ENCODE peak calls at places on chromosomes 6 and 20, in four cellular contexts. One of them, this sample, is unnamed.

GRCh38 chr6:166313255-166314070 is 5.3 kb upstream of the PRR18 start:
- DNase-seq in hepatocyte: peak; percentile 71
- DNase-seq in GM23248: peak; percentile 46
- DNase-seq in SK-N-SH: peak; percentile 74
- DNase-seq in this sample: peak; percentile 77

GRCh38 chr6:165644586-165645266 is 18.3 kb downstream of the PDE10A start:
- DNase-seq in GM23248: no peak
- DNase-seq in hepatocyte: no peak
- DNase-seq in SK-N-SH: no peak
- DNase-seq in this sample: no peak

GRCh38 chr6:127342296-127342945 is 988 bp downstream of the ECHDC1 start:
- DNase-seq in hepatocyte: peak; percentile 46
- DNase-seq in SK-N-SH: peak; percentile 14
- DNase-seq in GM23248: peak; percentile 63
- DNase-seq in this sample: peak; percentile 78

GRCh38 chr6:3757241-3757641 is 5.7 kb upstream of the PXDC1 start:
- DNase-seq in hepatocyte: no peak
- DNase-seq in SK-N-SH: no peak
- DNase-seq in GM23248: peak; percentile 66
- DNase-seq in this sample: no peak

GRCh38 chr6:49555951-49556350 is 5.5 kb downstream of the C6orf141 start:
- DNase-seq in hepatocyte: no peak
- DNase-seq in SK-N-SH: no peak
- DNase-seq in GM23248: no peak
- DNase-seq in this sample: no peak

GRCh38 chr6:43736211-43736786 is 33.7 kb upstream of the VEGFA start:
- DNase-seq in hepatocyte: no peak
- DNase-seq in GM23248: no peak
- DNase-seq in SK-N-SH: peak; percentile 5
- DNase-seq in this sample: no peak

GRCh38 chr20:63741676-63742380 is 2.3 kb downstream of the SLC2A4RG start:
- DNase-seq in GM23248: no peak
- DNase-seq in hepatocyte: no peak
- DNase-seq in SK-N-SH: no peak
- DNase-seq in this sample: no peak

GRCh38 chr6:109308018-109308492 is 74.2 kb downstream of the CD164 start:
- DNase-seq in GM23248: peak; percentile 97
- DNase-seq in SK-N-SH: no peak
- DNase-seq in hepatocyte: peak; percentile 88
- DNase-seq in this sample: no peak

GRCh38 chr6:17600527-17601388 is 656 bp downstream of the FAM8A1 start:
- DNase-seq in hepatocyte: peak; percentile 71
- DNase-seq in GM23248: peak; percentile 75
- DNase-seq in SK-N-SH: peak; percentile 67
- DNase-seq in this sample: peak; percentile 61

GRCh38 chr6:117118490-117118889 is 146.9 kb upstream of the VGLL2 start:
- DNase-seq in SK-N-SH: no peak
- DNase-seq in GM23248: no peak
- DNase-seq in hepatocyte: no peak
- DNase-seq in this sample: no peak

GRCh38 chr20:8187740-8188139 is 55.7 kb downstream of the PLCB1 start:
- DNase-seq in GM23248: no peak
- DNase-seq in SK-N-SH: no peak
- DNase-seq in hepatocyte: no peak
- DNase-seq in this sample: no peak

GRCh38 chr6:157777344-157777743 is 45.7 kb upstream of the SNX9 start:
- DNase-seq in SK-N-SH: no peak
- DNase-seq in GM23248: no peak
- DNase-seq in hepatocyte: no peak
- DNase-seq in this sample: no peak

GRCh38 chr20:38728911-38729642 is 4.8 kb downstream of the SLC32A1 start:
- DNase-seq in hepatocyte: no peak
- DNase-seq in GM23248: no peak
- DNase-seq in SK-N-SH: peak; percentile 56
- DNase-seq in this sample: peak; percentile 96
- TF ChIP-seq EZH2phosphoT487 in hepatocyte: peak; percentile 90
- TF ChIP-seq EZH2phosphoT487 in GM23248: peak; percentile 83
- TF ChIP-seq EZH2phosphoT487 in SK-N-SH: no peak
- TF ChIP-seq EZH2phosphoT487 in this sample: peak; percentile 72

GRCh38 chr6:33861722-33862121 is 57.9 kb upstream of the MLN start:
- DNase-seq in hepatocyte: no peak
- DNase-seq in GM23248: no peak
- DNase-seq in SK-N-SH: no peak
- DNase-seq in this sample: no peak

GRCh38 chr6:33858804-33859203 is 55.0 kb upstream of the MLN start:
- DNase-seq in GM23248: no peak
- DNase-seq in hepatocyte: no peak
- DNase-seq in SK-N-SH: no peak
- DNase-seq in this sample: no peak

GRCh38 chr6:33862536-33862935 is 58.7 kb upstream of the MLN start:
- DNase-seq in GM23248: no peak
- DNase-seq in hepatocyte: no peak
- DNase-seq in SK-N-SH: no peak
- DNase-seq in this sample: no peak

GRCh38 chr6:33860006-33860405 is 56.2 kb upstream of the MLN start:
- DNase-seq in hepatocyte: no peak
- DNase-seq in SK-N-SH: no peak
- DNase-seq in GM23248: no peak
- DNase-seq in this sample: no peak

GRCh38 chr6:33860706-33861474 is 57.1 kb upstream of the MLN start:
- DNase-seq in SK-N-SH: no peak
- DNase-seq in GM23248: peak; percentile 75
- DNase-seq in hepatocyte: no peak
- DNase-seq in this sample: no peak
- H3K27me3 ChIP-seq in SK-N-SH: no peaks in the 10 kb centered on the region
- H3K27me3 ChIP-seq in GM23248: no peaks in the 10 kb centered on the region
- H3K27me3 ChIP-seq in hepatocyte: peaks cover 6% of the 10 kb centered on the region
- H3K27me3 ChIP-seq in this sample: no peaks in the 10 kb centered on the region

DNA sequence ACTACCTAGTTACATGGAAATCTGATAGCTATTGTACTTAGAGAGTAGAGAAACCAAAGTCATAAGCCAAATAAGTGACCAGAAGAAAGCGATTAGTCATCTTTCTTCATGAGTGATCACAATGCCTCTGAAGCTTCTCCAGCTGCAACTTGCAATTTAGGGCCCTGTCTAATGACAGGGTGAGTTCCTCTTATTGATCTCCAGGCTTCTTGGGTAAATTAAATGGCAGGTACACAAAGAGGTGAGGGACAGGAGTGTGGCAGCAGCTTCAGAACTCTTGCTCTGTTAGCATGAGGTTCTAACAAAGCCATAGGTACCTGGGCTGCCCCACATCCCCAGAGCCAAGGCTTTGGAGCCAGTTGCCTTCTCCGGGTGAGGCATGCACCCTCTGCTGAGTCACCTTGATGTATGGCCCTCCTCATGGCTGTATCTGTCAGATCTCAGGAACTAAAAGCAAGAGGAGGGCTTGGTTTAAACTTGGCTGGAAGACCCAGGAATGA is 60.8 kb downstream of the PRDM1 start:
- DNase-seq in SK-N-SH: no peak
- DNase-seq in hepatocyte: no peak
- DNase-seq in GM23248: peak; percentile 68
- DNase-seq in this sample: no peak
- TF ChIP-seq EZH2phosphoT487 in SK-N-SH: no peak
- TF ChIP-seq EZH2phosphoT487 in hepatocyte: no peak
- TF ChIP-seq EZH2phosphoT487 in GM23248: no peak
- TF ChIP-seq EZH2phosphoT487 in this sample: no peak

GRCh38 chr20:54474866-54475265 is 527 bp upstream of the DOK5 start:
- DNase-seq in SK-N-SH: no peak
- DNase-seq in GM23248: peak; percentile 13
- DNase-seq in hepatocyte: no peak
- DNase-seq in this sample: peak; percentile 36
- H3K27me3 ChIP-seq in SK-N-SH: peaks cover 15% of the 10 kb centered on the region
- H3K27me3 ChIP-seq in GM23248: no peaks in the 10 kb centered on the region
- H3K27me3 ChIP-seq in hepatocyte: peaks cover 39% of the 10 kb centered on the region
- H3K27me3 ChIP-seq in this sample: peaks cover 35% of the 10 kb centered on the region

DNA sequence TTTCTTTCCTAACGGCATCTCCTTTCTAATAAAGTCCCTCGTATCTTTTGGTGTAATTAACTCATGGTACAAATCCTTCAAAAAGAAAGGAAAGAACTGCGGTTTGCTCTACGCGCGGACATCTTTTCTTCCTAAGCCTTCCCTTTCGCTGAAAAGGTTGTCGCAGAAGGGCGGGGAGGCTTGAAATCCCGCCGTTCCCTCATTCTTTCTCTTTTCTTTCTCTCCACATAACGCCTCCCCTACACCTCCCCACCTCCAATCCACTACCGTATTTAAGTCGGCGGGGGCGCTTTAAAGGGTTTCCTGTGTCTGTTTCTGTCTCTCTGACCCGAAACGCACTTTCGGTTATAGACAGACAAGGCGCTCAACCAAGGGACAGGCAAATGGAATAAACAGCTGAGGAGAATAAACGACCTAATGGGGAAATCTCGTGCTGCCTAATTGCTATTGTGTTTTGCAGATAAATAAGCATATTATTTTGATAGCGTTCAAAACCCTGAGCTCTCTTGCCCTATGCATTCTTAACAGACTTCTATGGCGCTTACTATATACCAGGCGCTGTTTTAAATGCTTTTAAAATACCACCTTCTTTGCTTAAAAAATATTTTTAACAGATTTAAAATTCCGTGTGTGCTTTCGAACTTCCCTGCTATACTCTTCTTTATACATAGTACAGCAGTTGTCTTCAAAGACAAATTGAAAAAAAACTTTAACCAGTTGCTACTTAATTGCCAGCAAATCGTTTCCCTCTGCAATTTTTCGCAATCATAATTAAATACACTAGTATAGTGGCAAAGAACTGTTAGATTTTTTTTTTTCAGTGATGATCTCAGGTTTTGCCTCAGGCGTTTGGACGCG is 2.5 kb upstream of the HEY2 start:
- DNase-seq in GM23248: peak; percentile 50
- DNase-seq in hepatocyte: peak; percentile 62
- DNase-seq in SK-N-SH: no peak
- DNase-seq in this sample: peak; percentile 97
- TF ChIP-seq EZH2phosphoT487 in GM23248: peak; percentile 76
- TF ChIP-seq EZH2phosphoT487 in hepatocyte: no peak
- TF ChIP-seq EZH2phosphoT487 in SK-N-SH: no peak
- TF ChIP-seq EZH2phosphoT487 in this sample: no peak